ENCODE peak calls at places on chromosomes 1 and 21, in five cellular contexts. G is A549, V is K562, Q is HepG2, A is H1. F is an unnamed sample.

GRCh38 chr1:216805233-216805632 is 82.0 kb upstream of the ESRRG start:
- DNase-seq in G (no peak), V (no peak), Q (no peak), A (no peak), F (no peak)

GRCh38 chr1:183569141-183569540 is 21.1 kb downstream of the NCF2 start:
- DNase-seq in G (peak; percentile 18), V (no peak), Q (peak; percentile 58), A (no peak), F (no peak)

GRCh38 chr1:211148371-211148770 is 14.4 kb upstream of the KCNH1 start:
- DNase-seq in G (no peak), V (no peak), Q (no peak), A (no peak), F (no peak)

GRCh38 chr1:181208076-181208475 is 119.6 kb downstream of the IER5 start:
- DNase-seq in G (no peak), V (no peak), Q (no peak), A (no peak), F (no peak)

GRCh38 chr1:27488523-27489138 is 1.3 kb downstream of the WASF2 start:
- DNase-seq in G (no peak), V (peak; percentile 50), Q (no peak), A (no peak), F (no peak)

GRCh38 chr1:239778221-239778813 is 313.4 kb upstream of the FMN2 start:
- DNase-seq in G (no peak), V (no peak), Q (no peak), A (no peak), F (no peak)

GRCh38 chr1:109370712-109371270 is 26.9 kb downstream of the SORT1 start:
- DNase-seq in G (no peak), V (peak; percentile 44), Q (peak; percentile 84), A (no peak), F (no peak)

GRCh38 chr1:234864116-234864515 is 254.1 kb upstream of the IRF2BP2 start:
- DNase-seq in G (no peak), V (no peak), Q (no peak), A (no peak), F (no peak)

GRCh38 chr21:42262826-42263225 is 43.9 kb downstream of the ABCG1 start:
- DNase-seq in G (peak; percentile 8), V (no peak), Q (peak; percentile 52), A (no peak), F (no peak)

GRCh38 chr1:29782846-29783500 is 546.7 kb downstream of the PTPRU start:
- DNase-seq in G (no peak), V (no peak), Q (no peak), A (no peak), F (no peak)

GRCh38 chr1:12539705-12540579 is 78.1 kb downstream of the DHRS3 start:
- DNase-seq in G (no peak), V (peak; percentile 53), Q (peak; percentile 53), A (peak; percentile 74), F (no peak)

DNA sequence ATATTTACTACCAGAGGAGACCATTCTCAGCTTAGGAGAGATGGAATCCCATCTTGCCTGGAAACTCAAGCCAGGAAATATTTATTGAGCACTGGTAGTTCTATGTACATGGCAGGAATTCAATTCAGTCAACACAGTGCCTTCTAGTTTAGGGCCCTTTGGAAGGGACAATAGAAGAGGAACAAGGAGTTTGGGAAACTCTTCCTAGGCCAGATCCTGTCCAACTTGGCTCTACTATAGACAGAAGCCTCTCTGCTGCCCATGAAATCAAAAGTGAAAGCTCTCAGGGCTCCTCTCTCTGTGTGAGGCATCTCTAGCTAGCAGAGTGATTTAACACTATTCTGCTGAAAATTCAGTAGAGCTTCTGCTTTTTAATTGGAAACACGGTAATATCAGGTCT is 244.6 kb upstream of the MAP1LC3C start:
- DNase-seq in G (no peak), V (no peak), Q (no peak), A (no peak), F (no peak)
- TF ChIP-seq HDAC2 in G (no peak), V (no peak), Q (no peak), A (no peak), F (no peak)

DNA sequence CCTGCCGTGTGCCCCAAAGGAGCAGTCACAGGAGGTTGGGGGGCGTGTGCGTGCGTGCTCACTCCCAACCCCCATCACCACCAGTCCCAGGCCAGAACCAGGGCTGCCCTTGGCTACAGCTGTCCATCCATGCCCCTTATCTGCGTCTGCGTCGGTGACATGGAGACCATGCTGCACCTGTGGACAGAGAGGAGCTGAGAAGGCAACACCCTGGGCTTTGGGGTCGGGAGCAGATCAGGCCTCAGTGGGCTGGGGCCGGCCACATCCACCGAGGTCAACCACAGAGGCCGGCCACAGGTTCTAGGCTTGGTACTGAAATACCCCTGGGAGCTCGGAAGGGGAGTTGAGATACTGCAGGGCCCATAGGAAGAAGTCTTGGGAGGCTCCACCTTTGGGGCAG is 23.5 kb downstream of the COL6A1 start:
- DNase-seq in G (no peak), V (no peak), Q (no peak), A (peak; percentile 38), F (no peak)
- TF ChIP-seq HDAC2 in G (no peak), V (no peak), Q (no peak), A (no peak), F (no peak)

GRCh38 chr21:44529503-44530125 is 10.4 kb downstream of the KRTAP10-1 start:
- DNase-seq in G (no peak), V (no peak), Q (no peak), A (no peak), F (no peak)
- TF ChIP-seq HDAC2 in G (no peak), V (no peak), Q (no peak), A (no peak), F (no peak)

DNA sequence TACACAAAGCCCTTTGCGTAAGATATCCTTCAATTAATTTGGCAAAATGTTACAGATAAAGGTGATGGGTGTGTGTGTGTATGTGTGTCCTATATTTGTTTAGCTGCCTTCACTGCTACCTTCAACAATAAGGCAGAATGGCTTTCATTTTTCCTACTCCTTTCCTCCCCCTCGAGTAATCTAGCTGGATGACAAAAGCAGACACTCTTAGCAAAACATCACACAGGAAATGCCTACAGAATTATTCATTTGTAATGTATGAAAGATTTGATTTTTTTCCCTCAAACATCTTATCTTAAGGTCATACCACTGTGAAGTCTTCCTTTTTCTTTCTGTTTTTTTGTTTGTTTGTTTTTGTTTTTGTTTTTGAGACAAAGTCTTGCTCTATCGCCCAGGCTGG is 10.6 kb downstream of the PTPN22 start:
- DNase-seq in G (no peak), V (no peak), Q (no peak), A (no peak), F (no peak)
- TF ChIP-seq HDAC2 in G (no peak), V (no peak), Q (no peak), A (no peak), F (no peak)

GRCh38 chr1:26171084-26172072 is at the start of gene ZNF593OS:
- DNase-seq in G (no peak), V (no peak), Q (no peak), A (no peak), F (no peak)
- TF ChIP-seq HDAC2 in G (no peak), V (no peak), Q (no peak), A (no peak), F (no peak)